ENCODE peak calls at places on chromosome 21, in five cellular contexts. B is psoas muscle, Q is cardiac muscle cell, U is neural progenitor cell, K is ascending aorta. D is an unnamed sample. For H3K4me1, the result is how much of the 10 kb centered on the place peaks cover.

GRCh38 chr21:40351006-40351405 is 483.8 kb downstream of the PCP4 start:
- DNase-seq in B (no peak), Q (no peak), U (no peak), K (no peak), D (no peak)

GRCh38 chr21:26945916-26946315 is 21.0 kb downstream of the ADAMTS5 start:
- DNase-seq in B (peak), Q (no peak), U (no peak), K (no peak), D (no peak)

GRCh38 chr21:31580866-31581276 is 78.6 kb upstream of the SOD1 start:
- DNase-seq in B (peak), Q (peak), U (peak), K (peak), D (peak)

GRCh38 chr21:28442624-28443023 is 550.1 kb downstream of the LTN1 start:
- DNase-seq in B (no peak), Q (peak), U (no peak), K (no peak), D (no peak)

GRCh38 chr21:29196021-29196663 is 65.7 kb downstream of the MAP3K7CL start:
- DNase-seq in B (no peak), Q (peak), U (no peak), K (peak), D (no peak)

GRCh38 chr21:25983745-25984144 is 186.8 kb downstream of the APP start:
- DNase-seq in B (no peak), Q (peak), U (no peak), K (no peak), D (peak)

GRCh38 chr21:28750565-28750964 is 242.1 kb downstream of the LTN1 start:
- DNase-seq in B (no peak), Q (no peak), U (no peak), K (no peak), D (no peak)

GRCh38 chr21:19553930-19554615 is 1150.5 kb upstream of the TMPRSS15 start:
- DNase-seq in B (no peak), Q (no peak), U (peak), K (no peak), D (no peak)

GRCh38 chr21:31426235-31426797 is 82.3 kb upstream of the TIAM1 start:
- DNase-seq in B (no peak), Q (no peak), U (no peak), K (no peak), D (no peak)

GRCh38 chr21:26659181-26659580 is 86.1 kb upstream of the CYYR1 start:
- DNase-seq in B (no peak), Q (no peak), U (no peak), K (no peak), D (no peak)

GRCh38 chr21:17577701-17578100 is 35.0 kb downstream of the BTG3 start:
- DNase-seq in B (no peak), Q (no peak), U (no peak), K (no peak), D (no peak)

GRCh38 chr21:45258476-45258875 is 29.2 kb downstream of the POFUT2 start:
- DNase-seq in B (peak), Q (no peak), U (no peak), K (peak), D (no peak)

GRCh38 chr21:44618909-44619308 is 7.0 kb downstream of the KRTAP10-8 start:
- DNase-seq in B (no peak), Q (no peak), U (no peak), K (no peak), D (no peak)

GRCh38 chr21:23455676-23456075 is 2151.6 kb downstream of the MRPL39 start:
- DNase-seq in B (no peak), Q (no peak), U (no peak), K (no peak), D (no peak)

GRCh38 chr21:44296916-44297315 is 2.9 kb upstream of the PFKL start:
- DNase-seq in B (no peak), Q (no peak), U (no peak), K (no peak), D (no peak)

GRCh38 chr21:42532466-42533181 is 19.0 kb downstream of the SLC37A1 start:
- DNase-seq in B (peak), Q (no peak), U (no peak), K (peak), D (peak)

GRCh38 chr21:45102391-45102932 is 28.1 kb downstream of the ADARB1 start:
- DNase-seq in B (no peak), Q (peak), U (no peak), K (no peak), D (no peak)

GRCh38 chr21:44929242-44929798 is 8.6 kb upstream of the ITGB2 start:
- DNase-seq in B (peak), Q (no peak), U (no peak), K (no peak), D (peak)

GRCh38 chr21:31974454-31974985 is 101.7 kb downstream of the HUNK start:
- DNase-seq in B (no peak), Q (no peak), U (peak), K (no peak), D (no peak)

GRCh38 chr21:15659768-15660423 is 69.9 kb upstream of the USP25 start:
- DNase-seq in B (no peak), Q (no peak), U (no peak), K (no peak), D (no peak)

GRCh38 chr21:16605588-16605987 is 875.8 kb downstream of the USP25 start:
- DNase-seq in B (no peak), Q (peak), U (no peak), K (no peak), D (no peak)

GRCh38 chr21:17436626-17437111 is 76.2 kb upstream of the CXADR start:
- DNase-seq in B (no peak), Q (peak), U (peak), K (no peak), D (no peak)

GRCh38 chr21:16974060-16974459 is 538.8 kb upstream of the CXADR start:
- DNase-seq in B (no peak), Q (no peak), U (no peak), K (no peak), D (no peak)

GRCh38 chr21:43287974-43288755 is 119.4 kb downstream of the CRYAA start:
- DNase-seq in B (no peak), Q (no peak), U (no peak), K (no peak), D (no peak)

GRCh38 chr21:37554661-37555379 is 188.2 kb downstream of the DYRK1A start:
- DNase-seq in B (no peak), Q (no peak), U (no peak), K (no peak), D (no peak)

GRCh38 chr21:33299181-33299752 is 25.5 kb upstream of the IFNAR1 start:
- DNase-seq in B (no peak), Q (no peak), U (no peak), K (peak), D (no peak)

GRCh38 chr21:37079211-37079824 is 6.3 kb downstream of the TTC3 start:
- DNase-seq in B (no peak), Q (no peak), U (no peak), K (no peak), D (no peak)

GRCh38 chr21:33025106-33025470 is 647 bp upstream of the OLIG2 start:
- DNase-seq in B (no peak), Q (no peak), U (peak), K (no peak), D (no peak)

GRCh38 chr21:45264146-45264918 is 23.4 kb downstream of the POFUT2 start:
- DNase-seq in B (no peak), Q (no peak), U (no peak), K (peak), D (peak)

GRCh38 chr21:21247441-21247840 is 249.2 kb downstream of the NCAM2 start:
- DNase-seq in B (no peak), Q (no peak), U (no peak), K (no peak), D (no peak)

GRCh38 chr21:17921579-17922530 is 102.7 kb upstream of the C21orf91 start:
- DNase-seq in B (no peak), Q (peak), U (no peak), K (no peak), D (peak)

GRCh38 chr21:31909153-31909771 is 36.4 kb downstream of the HUNK start:
- DNase-seq in B (no peak), Q (peak), U (peak), K (no peak), D (no peak)

GRCh38 chr21:34510148-34511142 is 1.6 kb downstream of the KCNE1 start:
- DNase-seq in B (peak), Q (peak), U (peak), K (peak), D (peak)

GRCh38 chr21:29256125-29256895 is 42.4 kb upstream of the BACH1 start:
- DNase-seq in B (no peak), Q (no peak), U (no peak), K (no peak), D (no peak)

GRCh38 chr21:18417361-18417760 is 13.8 kb upstream of the TMPRSS15 start:
- DNase-seq in B (no peak), Q (no peak), U (no peak), K (no peak), D (no peak)

GRCh38 chr21:14545906-14546480 is at the start of gene SAMSN1:
- DNase-seq in B (no peak), Q (peak), U (no peak), K (peak), D (peak)

GRCh38 chr21:37273911-37274690 is 7.0 kb upstream of the VPS26C start:
- DNase-seq in B (no peak), Q (peak), U (no peak), K (no peak), D (no peak)

GRCh38 chr21:41398251-41398650 is 27.8 kb upstream of the MX1 start:
- DNase-seq in B (no peak), Q (no peak), U (no peak), K (no peak), D (no peak)

GRCh38 chr21:41396452-41397107 is 29.5 kb upstream of the MX1 start:
- DNase-seq in B (peak), Q (peak), U (peak), K (no peak), D (no peak)

GRCh38 chr21:41390043-41390639 is 28.3 kb downstream of the MX2 start:
- DNase-seq in B (no peak), Q (no peak), U (no peak), K (no peak), D (no peak)

GRCh38 chr21:41397416-41397815 is 28.6 kb upstream of the MX1 start:
- DNase-seq in B (no peak), Q (no peak), U (no peak), K (no peak), D (peak)

GRCh38 chr21:41393876-41394465 is 32.1 kb upstream of the MX1 start:
- DNase-seq in B (no peak), Q (no peak), U (no peak), K (no peak), D (peak)
- H3K4me1 ChIP-seq in B (under half), Q (under half), U (under half), K (under half), D (under half)

GRCh38 chr21:46285206-46285661 is at the start of gene MCM3AP:
- DNase-seq in B (no peak), Q (no peak), U (no peak), K (no peak), D (no peak)
- H3K4me1 ChIP-seq in B (half or more), Q (under half), U (under half), K (under half), D (half or more)

GRCh38 chr21:38784458-38785266 is 21.1 kb upstream of the ETS2 start:
- DNase-seq in B (no peak), Q (no peak), U (no peak), K (peak), D (no peak)
- H3K4me1 ChIP-seq in B (under half), Q (under half), U (under half), K (under half), D (under half)

DNA sequence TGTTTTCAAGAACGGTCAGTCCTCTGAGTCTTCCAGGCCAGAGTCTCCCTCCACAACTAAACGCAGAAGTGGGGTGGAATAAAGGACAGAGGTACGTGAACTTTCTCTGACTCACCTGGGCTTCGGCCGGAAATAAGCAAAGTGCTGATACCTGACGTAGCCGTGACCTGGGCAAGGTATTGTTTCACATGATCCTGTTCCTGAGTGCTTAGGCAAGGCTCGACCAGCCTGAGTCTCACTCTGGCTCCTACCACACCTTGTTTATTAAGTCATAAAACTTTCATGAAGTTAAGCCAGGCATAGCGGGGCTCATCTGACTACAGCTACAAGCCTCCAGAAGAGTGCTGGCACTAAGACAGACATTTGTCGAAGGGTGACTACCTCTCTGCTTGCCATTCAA is 327.5 kb downstream of the SETD4 start:
- DNase-seq in B (no peak), Q (no peak), U (no peak), K (no peak), D (no peak)
- H3K4me1 ChIP-seq in B (under half), Q (under half), U (under half), K (under half), D (under half)

D was measured in heart left ventricle.